ENCODE peak calls at places on chromosomes 5 and 9, in four cellular contexts. L is lower lobe of right lung, U is lung, C is tibial nerve. H is an unnamed sample.
A peak's percentile ranks its signal among the peaks of the same experiment; 100 is the strongest.

GRCh38 chr5:168070761-168071160 is 220.7 kb upstream of the WWC1 start:
- DNase-seq in L (no peak), U (no peak), C (no peak), H (no peak)

GRCh38 chr5:148873690-148874485 is 47.5 kb downstream of the ADRB2 start:
- DNase-seq in L (no peak), U (no peak), C (no peak), H (no peak)

GRCh38 chr9:93636172-93636661 is 59.8 kb downstream of the PHF2 start:
- DNase-seq in L (no peak), U (no peak), C (no peak), H (no peak)

GRCh38 chr9:18331808-18332209 is 142.1 kb upstream of the ADAMTSL1 start:
- DNase-seq in L (no peak), U (no peak), C (no peak), H (peak; percentile 11)

GRCh38 chr5:159031513-159031912 is 68.2 kb downstream of the EBF1 start:
- DNase-seq in L (no peak), U (no peak), C (no peak), H (peak; percentile 84)

GRCh38 chr9:72633966-72634365 is 112.6 kb downstream of the TMC1 start:
- DNase-seq in L (no peak), U (no peak), C (no peak), H (peak; percentile 32)

GRCh38 chr5:112417931-112418358 is 1.1 kb downstream of the EPB41L4A start:
- DNase-seq in L (peak; percentile 65), U (peak; percentile 32), C (no peak), H (peak; percentile 21)

GRCh38 chr9:34717996-34718614 is 8.2 kb upstream of the CCL21 start:
- DNase-seq in L (no peak), U (no peak), C (no peak), H (peak; percentile 2)

GRCh38 chr5:68460147-68460760 is 244.7 kb downstream of the PIK3R1 start:
- DNase-seq in L (no peak), U (peak; percentile 36), C (peak; percentile 88), H (peak; percentile 83)
- TF ChIP-seq CTCF in L (peak; percentile 76), U (peak; percentile 42), C (peak; percentile 57), H (peak; percentile 78)

GRCh38 chr9:128684325-128685021 is 4.5 kb upstream of the SET start:
- DNase-seq in L (peak; percentile 91), U (peak; percentile 90), C (peak; percentile 67), H (peak; percentile 72)
- H3K4me3 ChIP-seq in L (peak overlapping the region; percentile 79), U (peak overlapping the region; percentile 73), C (peak overlapping the region; percentile 68), H (peak overlapping the region; percentile 69)

GRCh38 chr5:79135790-79136553 is 24.4 kb downstream of the BHMT start:
- DNase-seq in L (no peak), U (no peak), C (no peak), H (no peak)

GRCh38 chr5:79130781-79131180 is 19.2 kb downstream of the BHMT start:
- DNase-seq in L (no peak), U (no peak), C (no peak), H (peak; percentile 31)

GRCh38 chr5:79136618-79137017 is 25.0 kb downstream of the BHMT start:
- DNase-seq in L (no peak), U (no peak), C (no peak), H (no peak)

GRCh38 chr5:79133121-79133656 is 21.6 kb downstream of the BHMT start:
- DNase-seq in L (no peak), U (no peak), C (no peak), H (peak; percentile 63)

GRCh38 chr5:79133657-79134451 is 22.2 kb downstream of the BHMT start:
- DNase-seq in L (peak; percentile 55), U (peak; percentile 69), C (peak; percentile 84), H (peak; percentile 84)
- TF ChIP-seq CTCF in L (peak; percentile 66), U (peak; percentile 34), C (peak; percentile 74), H (peak; percentile 81)

DNA sequence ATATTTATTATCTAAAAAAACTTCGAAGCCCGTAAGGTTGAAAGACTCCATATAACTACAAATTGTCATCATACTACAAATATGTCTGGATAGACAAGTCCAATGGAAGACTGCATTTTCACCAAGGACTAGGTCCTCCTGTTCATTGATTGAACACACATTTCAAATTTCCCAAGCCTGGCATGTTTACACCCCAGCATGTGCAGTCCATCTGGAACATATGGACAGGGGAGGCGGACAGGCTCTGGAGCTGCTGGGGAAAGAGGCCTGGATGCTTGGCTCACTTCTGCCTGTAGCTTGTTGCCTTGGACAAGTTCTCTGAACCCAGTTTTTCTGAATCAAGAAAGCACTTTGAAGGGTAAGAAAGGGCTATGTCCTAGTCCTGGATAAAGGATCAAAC is 378.6 kb downstream of the ENC1 start:
- DNase-seq in L (no peak), U (no peak), C (no peak), H (peak; percentile 47)
- H3K4me3 ChIP-seq in L (no peak overlapping the region), U (no peak overlapping the region), C (no peak overlapping the region), H (no peak overlapping the region)

GRCh38 chr5:36647046-36647445 is 40.6 kb downstream of the SLC1A3 start:
- DNase-seq in L (no peak), U (no peak), C (no peak), H (no peak)

GRCh38 chr5:36646507-36647023 is 40.2 kb downstream of the SLC1A3 start:
- DNase-seq in L (no peak), U (no peak), C (no peak), H (no peak)

GRCh38 chr5:36651775-36652685 is 45.6 kb downstream of the SLC1A3 start:
- DNase-seq in L (no peak), U (no peak), C (no peak), H (no peak)

GRCh38 chr5:36644727-36645126 is 38.3 kb downstream of the SLC1A3 start:
- DNase-seq in L (no peak), U (no peak), C (no peak), H (peak; percentile 85)

GRCh38 chr5:36648426-36648825 is 42.0 kb downstream of the SLC1A3 start:
- DNase-seq in L (no peak), U (no peak), C (no peak), H (no peak)
- TF ChIP-seq CTCF in L (no peak), U (no peak), C (no peak), H (no peak)

GRCh38 chr9:118364266-118365075 is 660.3 kb downstream of the TLR4 start:
- DNase-seq in L (no peak), U (no peak), C (no peak), H (no peak)

GRCh38 chr9:118366228-118366627 is 662.0 kb downstream of the TLR4 start:
- DNase-seq in L (no peak), U (no peak), C (no peak), H (no peak)

GRCh38 chr9:118362123-118362522 is 657.9 kb downstream of the TLR4 start:
- DNase-seq in L (no peak), U (no peak), C (no peak), H (no peak)

GRCh38 chr9:118362596-118362995 is 658.4 kb downstream of the TLR4 start:
- DNase-seq in L (no peak), U (no peak), C (no peak), H (no peak)

DNA sequence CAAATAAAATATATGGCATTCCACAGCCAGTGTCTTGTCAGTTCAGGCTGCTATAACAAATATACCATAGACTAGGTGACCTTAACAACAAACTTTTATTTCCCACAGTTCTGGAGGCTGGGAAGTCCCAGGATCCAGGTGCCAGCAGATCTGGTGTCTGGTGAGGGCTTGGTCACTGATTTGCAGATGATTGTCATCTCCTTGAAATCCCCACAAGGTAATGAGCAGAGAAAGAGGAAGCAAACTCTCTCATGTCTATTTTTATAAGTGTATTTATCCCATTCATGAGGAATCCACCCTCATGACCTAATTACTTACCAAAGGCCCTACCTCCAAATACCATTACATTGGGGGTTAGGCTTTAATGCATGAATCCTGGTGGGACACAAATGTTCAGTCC is 663.2 kb downstream of the TLR4 start:
- DNase-seq in L (no peak), U (no peak), C (no peak), H (no peak)
- H3K4me3 ChIP-seq in L (no peak overlapping the region), U (no peak overlapping the region), C (no peak overlapping the region), H (no peak overlapping the region)

GRCh38 chr9:134381671-134382505 is 55.6 kb downstream of the RXRA start:
- DNase-seq in L (peak; percentile 71), U (no peak), C (no peak), H (no peak)
- TF ChIP-seq CTCF in L (peak; percentile 13), U (no peak), C (no peak), H (peak; percentile 7)

DNA sequence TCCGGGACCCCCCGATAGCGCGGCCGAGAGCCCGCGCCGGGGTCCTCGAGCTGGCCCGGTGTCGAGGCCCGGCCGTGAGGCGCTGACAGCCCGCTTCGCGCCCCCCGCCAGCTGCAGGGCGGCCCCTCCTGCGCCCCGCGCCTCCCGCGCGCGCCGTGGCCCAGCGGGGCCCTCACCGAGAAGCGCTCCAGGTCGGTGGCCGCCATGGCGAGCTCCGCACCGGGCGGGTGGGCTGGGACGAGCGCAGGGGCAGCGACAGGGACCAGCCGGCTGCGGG is 169 bp downstream of the SEPTIN8 start:
- DNase-seq in L (no peak), U (no peak), C (no peak), H (no peak)
- H3K4me3 ChIP-seq in L (peak overlapping the region; percentile 94), U (peak overlapping the region; percentile 79), C (peak overlapping the region; percentile 74), H (peak overlapping the region; percentile 77)